ENCODE peak calls at places on chromosomes 4 and X, in seven cellular contexts. M, H, N, S, L, D and O are unnamed samples.

GRCh38 chr4:38980903-38981676 is 51.1 kb downstream of the TMEM156 start:
- DNase-seq in D (no peak), H (peak; percentile 83), L (no peak), N (peak; percentile 91), S (peak; percentile 92), M (peak; percentile 93), O (peak; percentile 87)

GRCh38 chr4:80918004-80918403 is 112.5 kb upstream of the BMP3 start:
- DNase-seq in L (no peak), S (peak; percentile 6), M (peak; percentile 52), H (peak; percentile 45), N (peak; percentile 20), D (no peak), O (peak; percentile 37)

GRCh38 chr4:89664521-89664920 is 172.4 kb downstream of the SNCA start:
- DNase-seq in M (no peak), D (no peak), N (no peak), S (no peak), H (no peak), L (no peak), O (no peak)

GRCh38 chrX:30301977-30302376 is 7.2 kb downstream of the NR0B1 start:
- DNase-seq in D (no peak), S (no peak), H (peak; percentile 35), L (peak; percentile 35), N (peak; percentile 22), M (peak; percentile 43), O (peak; percentile 48)

GRCh38 chr4:168515222-168516011 is 18.6 kb downstream of the PALLD start:
- DNase-seq in D (no peak), H (no peak), M (no peak), N (peak; percentile 33), L (no peak), S (no peak), O (no peak)

GRCh38 chrX:110418857-110419249 is 60.2 kb downstream of the RTL9 start:
- DNase-seq in M (peak; percentile 86), L (no peak), D (no peak), S (peak; percentile 32), N (peak; percentile 43), H (peak; percentile 67), O (peak; percentile 83)

GRCh38 chrX:39904816-39905474 is 192.8 kb downstream of the BCOR start:
- DNase-seq in M (no peak), L (no peak), N (no peak), H (no peak), S (no peak), D (no peak), O (no peak)

GRCh38 chr4:95204873-95205272 is 343.9 kb downstream of the UNC5C start:
- DNase-seq in N (no peak), H (no peak), M (no peak), D (no peak), L (peak; percentile 65), S (peak; percentile 10), O (no peak)

GRCh38 chr4:139655116-139655515 is 10.5 kb upstream of the MGST2 start:
- DNase-seq in H (peak; percentile 73), L (no peak), N (peak; percentile 82), S (peak; percentile 83), D (no peak), M (peak; percentile 48), O (peak; percentile 62)

GRCh38 chr4:39442910-39443480 is 15.7 kb downstream of the RPL9 start:
- DNase-seq in N (no peak), H (no peak), M (no peak), S (no peak), L (no peak), D (no peak), O (no peak)

GRCh38 chrX:275967-276587 is 5.1 kb upstream of the PLCXD1 start:
- DNase-seq in S (peak; percentile 42), H (peak; percentile 27), N (peak; percentile 41), L (peak; percentile 95), M (peak; percentile 37), D (no peak), O (peak; percentile 40)

GRCh38 chrX:19513383-19513782 is 1.9 kb downstream of the MAP3K15 start:
- DNase-seq in N (no peak), M (peak; percentile 4), S (no peak), H (no peak), L (peak; percentile 51), D (no peak), O (no peak)

GRCh38 chr4:20044936-20045335 is 206.8 kb upstream of the SLIT2 start:
- DNase-seq in H (peak; percentile 3), D (no peak), M (no peak), L (no peak), S (no peak), N (no peak), O (no peak)

GRCh38 chrX:114619874-114620273 is 36.0 kb downstream of the HTR2C start:
- DNase-seq in H (peak; percentile 5), N (peak; percentile 1), M (no peak), S (peak; percentile 6), D (no peak), L (peak; percentile 57), O (peak; percentile 8)
- TF ChIP-seq CTCF in H (peak; percentile 48), N (peak; percentile 44), M (peak; percentile 25), S (peak; percentile 40), D (no peak), L (peak; percentile 78), O (peak; percentile 56)

GRCh38 chr4:173522874-173523395 is 7.1 kb downstream of the HAND2 start:
- DNase-seq in D (no peak), L (no peak), M (no peak), S (no peak), H (peak; percentile 61), N (peak; percentile 52), O (peak; percentile 38)
- H3K4me3 ChIP-seq in D (peak overlapping the region; percentile 51), L (peak overlapping the region; percentile 81), M (peak overlapping the region; percentile 35), S (peak overlapping the region; percentile 56), H (peak overlapping the region; percentile 96), N (peak overlapping the region; percentile 89), O (peak overlapping the region; percentile 65)

GRCh38 chr4:37664696-37665095 is 21.5 kb downstream of the RELL1 start:
- DNase-seq in N (no peak), D (no peak), L (peak; percentile 76), H (no peak), S (no peak), M (no peak), O (no peak)

GRCh38 chr4:37663552-37663951 is 22.6 kb downstream of the RELL1 start:
- DNase-seq in S (no peak), M (no peak), N (no peak), D (no peak), L (no peak), H (no peak), O (no peak)

GRCh38 chr4:37662861-37663390 is 23.2 kb downstream of the RELL1 start:
- DNase-seq in D (no peak), H (no peak), S (peak; percentile 40), N (no peak), L (peak; percentile 60), M (peak; percentile 13), O (no peak)

GRCh38 chr4:37662306-37662705 is 23.9 kb downstream of the RELL1 start:
- DNase-seq in L (no peak), H (no peak), M (no peak), D (no peak), S (no peak), N (no peak), O (no peak)

DNA sequence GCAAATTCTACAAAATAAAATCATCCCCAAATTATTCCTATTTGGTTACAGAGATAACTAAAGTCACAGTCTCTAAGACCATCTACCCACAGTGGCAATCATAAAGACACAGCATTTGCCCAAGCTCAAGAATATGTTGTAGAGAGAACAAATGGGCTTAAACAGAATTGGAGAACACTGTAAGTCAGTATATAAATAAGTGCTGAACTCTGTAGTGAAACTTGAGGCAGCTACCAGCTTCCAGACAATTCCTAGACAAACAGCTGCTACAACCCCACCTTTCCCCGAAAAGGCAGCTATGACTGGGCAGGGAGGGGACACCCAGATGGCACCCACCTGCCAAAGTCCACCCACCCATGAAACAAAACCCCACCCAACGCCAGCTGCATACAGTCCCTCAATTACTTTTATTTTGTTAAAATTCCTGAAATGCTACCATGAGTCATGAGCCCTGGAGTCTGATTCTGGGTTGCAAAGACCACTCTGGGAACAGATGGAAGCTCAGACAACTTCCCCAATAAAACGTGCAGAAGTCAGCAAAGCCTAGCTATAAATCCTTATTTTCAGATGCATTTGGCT is 24.4 kb downstream of the RELL1 start:
- DNase-seq in N (no peak), H (no peak), S (peak; percentile 57), L (no peak), M (peak; percentile 61), D (no peak), O (peak; percentile 65)
- TF ChIP-seq CTCF in N (no peak), H (no peak), S (no peak), L (no peak), M (no peak), D (no peak), O (no peak)

GRCh38 chr4:72567036-72567435 is 2.0 kb downstream of the ADAMTS3 start:
- DNase-seq in L (no peak), N (no peak), M (no peak), S (no peak), D (no peak), H (no peak), O (no peak)

GRCh38 chr4:72569719-72570235 is 756 bp upstream of the ADAMTS3 start:
- DNase-seq in S (peak; percentile 2), D (no peak), H (no peak), N (peak; percentile 46), M (peak; percentile 17), L (no peak), O (no peak)

GRCh38 chr4:72568959-72569718 is at the start of gene ADAMTS3:
- DNase-seq in N (peak; percentile 67), D (peak; percentile 84), L (peak; percentile 94), S (peak; percentile 25), M (peak; percentile 33), H (peak; percentile 86), O (peak; percentile 49)

GRCh38 chr4:72566573-72566972 is 2.4 kb downstream of the ADAMTS3 start:
- DNase-seq in M (no peak), S (no peak), L (no peak), N (peak; percentile 29), D (no peak), H (peak; percentile 11), O (no peak)

DNA sequence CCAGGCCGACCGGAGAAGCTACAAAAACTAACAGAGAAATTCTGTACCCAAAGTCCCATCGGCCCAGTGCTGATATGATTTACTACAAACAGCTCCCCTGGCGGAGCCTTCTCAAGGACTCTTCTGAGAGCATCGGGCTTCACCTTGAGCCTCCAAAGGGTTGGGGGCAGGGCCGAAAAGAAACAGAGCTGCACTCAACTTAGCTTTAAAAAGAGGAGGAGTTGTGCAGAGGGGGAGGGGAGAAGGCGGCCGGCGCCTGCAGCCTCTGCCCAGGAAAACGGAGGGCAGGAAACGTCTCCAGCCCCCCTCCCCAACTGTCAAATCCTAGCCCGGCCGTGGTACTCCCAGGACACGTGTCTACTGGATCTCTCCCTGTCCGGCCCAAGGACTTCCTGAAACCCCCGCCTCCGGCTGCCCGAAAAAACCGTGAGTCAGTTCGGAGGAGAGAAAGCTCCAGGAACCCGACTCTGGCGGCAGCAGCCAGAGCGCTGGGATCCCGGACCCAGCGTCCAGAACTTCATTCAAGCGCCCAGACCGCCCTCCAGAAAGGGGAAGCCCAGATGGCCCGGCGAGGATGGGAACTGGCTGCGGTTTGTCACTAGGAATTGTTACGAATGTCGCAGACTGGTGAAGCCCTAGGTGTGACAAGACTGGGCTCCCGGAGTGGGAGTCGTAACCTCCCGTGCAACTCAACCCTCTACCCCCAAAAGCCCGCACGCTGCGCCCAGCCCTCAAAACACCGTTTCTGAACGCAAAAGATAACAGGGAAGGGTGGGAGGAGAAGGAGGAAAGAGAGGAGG is 1.0 kb downstream of the ADAMTS3 start:
- DNase-seq in H (peak; percentile 93), L (peak; percentile 94), D (peak; percentile 86), M (peak; percentile 77), S (peak; percentile 64), N (peak; percentile 89), O (peak; percentile 83)
- H3K4me3 ChIP-seq in H (peak overlapping the region; percentile 80), L (peak overlapping the region; percentile 89), D (peak overlapping the region; percentile 59), M (peak overlapping the region; percentile 62), S (peak overlapping the region; percentile 65), N (peak overlapping the region; percentile 77), O (peak overlapping the region; percentile 80)

GRCh38 chr4:160193787-160194186 is 1090.9 kb downstream of the RAPGEF2 start:
- DNase-seq in H (no peak), L (no peak), S (no peak), M (no peak), N (no peak), D (no peak), O (no peak)
- TF ChIP-seq CTCF in H (no peak), L (peak; percentile 53), S (no peak), M (no peak), N (no peak), D (no peak), O (no peak)